ENCODE peak calls at places on chromosomes 2 and 18, in five cellular contexts. W, J, C, R and U are unnamed samples.

GRCh38 chr2:37156071-37156856 is 516 bp downstream of the EIF2AK2 start:
- DNase-seq in W (peak), J (no peak), C (peak), R (no peak), U (peak)

GRCh38 chr2:25165992-25166618 is 2.3 kb downstream of the POMC start:
- DNase-seq in W (peak), J (no peak), C (no peak), R (no peak), U (peak)

GRCh38 chr2:23814963-23815362 is 112.0 kb downstream of the ATAD2B start:
- DNase-seq in W (no peak), J (no peak), C (no peak), R (no peak), U (no peak)

GRCh38 chr2:85976106-85976920 is 87.5 kb upstream of the ST3GAL5 start:
- DNase-seq in W (no peak), J (no peak), C (no peak), R (no peak), U (no peak)

GRCh38 chr18:53850918-53851317 is 373.6 kb downstream of the MBD2 start:
- DNase-seq in W (no peak), J (no peak), C (no peak), R (no peak), U (no peak)

GRCh38 chr2:37201766-37202165 is 5.5 kb downstream of the CEBPZOS start:
- DNase-seq in W (no peak), J (no peak), C (no peak), R (no peak), U (no peak)

GRCh38 chr2:44295636-44296359 is 20.5 kb downstream of the SLC3A1 start:
- DNase-seq in W (no peak), J (no peak), C (no peak), R (no peak), U (no peak)

GRCh38 chr2:109208071-109208950 is 79.3 kb downstream of the SH3RF3 start:
- DNase-seq in W (no peak), J (no peak), C (no peak), R (no peak), U (no peak)

GRCh38 chr2:160209457-160209856 is 9.4 kb upstream of the ITGB6 start:
- DNase-seq in W (no peak), J (no peak), C (no peak), R (no peak), U (no peak)

GRCh38 chr2:203646266-203646864 is 60.1 kb upstream of the CD28 start:
- DNase-seq in W (no peak), J (no peak), C (no peak), R (no peak), U (no peak)

GRCh38 chr2:33019796-33020195 is 73.0 kb downstream of the LTBP1 start:
- DNase-seq in W (no peak), J (no peak), C (no peak), R (no peak), U (no peak)

GRCh38 chr2:150938586-150938985 is 323.1 kb downstream of the RBM43 start:
- DNase-seq in W (no peak), J (no peak), C (no peak), R (no peak), U (no peak)

GRCh38 chr18:45715212-45715780 is 8.7 kb upstream of the SLC14A1 start:
- DNase-seq in W (no peak), J (no peak), C (no peak), R (no peak), U (no peak)

GRCh38 chr18:59041819-59042476 is 97.7 kb upstream of the SEC11C start:
- DNase-seq in W (peak), J (no peak), C (no peak), R (no peak), U (no peak)

GRCh38 chr2:96945011-96945410 is 41.4 kb downstream of the FAM178B start:
- DNase-seq in W (no peak), J (no peak), C (no peak), R (no peak), U (no peak)

GRCh38 chr2:5387421-5387820 is 304.8 kb upstream of the SOX11 start:
- DNase-seq in W (no peak), J (no peak), C (no peak), R (no peak), U (no peak)

GRCh38 chr18:4016391-4017049 is 438.6 kb downstream of the DLGAP1 start:
- DNase-seq in W (no peak), J (no peak), C (no peak), R (no peak), U (no peak)

GRCh38 chr18:35410561-35410960 is 33.4 kb upstream of the ZNF396 start:
- DNase-seq in W (no peak), J (no peak), C (no peak), R (no peak), U (no peak)

GRCh38 chr2:188628989-188629889 is 337.6 kb downstream of the GULP1 start:
- DNase-seq in W (no peak), J (no peak), C (no peak), R (no peak), U (no peak)

GRCh38 chr2:162333968-162334367 is 10.0 kb upstream of the GCA start:
- DNase-seq in W (no peak), J (no peak), C (no peak), R (no peak), U (no peak)

GRCh38 chr2:68943581-68944568 is 8.8 kb downstream of the GKN2 start:
- DNase-seq in W (peak), J (peak), C (peak), R (peak), U (peak)

GRCh38 chr2:196478588-196478987 is 160.9 kb upstream of the CCDC150 start:
- DNase-seq in W (no peak), J (no peak), C (no peak), R (no peak), U (no peak)

GRCh38 chr2:54669677-54670484 is 53.6 kb upstream of the EML6 start:
- DNase-seq in W (no peak), J (no peak), C (no peak), R (no peak), U (no peak)

GRCh38 chr2:231191896-231192872 is 6.2 kb upstream of the ARMC9 start:
- DNase-seq in W (peak), J (peak), C (no peak), R (no peak), U (no peak)

GRCh38 chr2:187528042-187528441 is 26.2 kb downstream of the TFPI start:
- DNase-seq in W (no peak), J (no peak), C (no peak), R (no peak), U (no peak)